ENCODE peak calls at places on chromosomes 6 and 20, in six cellular contexts. One of them, this sample, is unnamed.

GRCh38 chr6:84804720-84805119 is 40.3 kb upstream of the TBX18 start:
- DNase-seq in adrenal gland: no peak
- DNase-seq in BE2C: no peak
- DNase-seq in activated T-helper 1 cell treated with Interleukin-2 at 50 U/mL for 16 hours: no peak
- DNase-seq in heart right ventricle: no peak
- DNase-seq in brain microvascular endothelial cell: peak
- DNase-seq in this sample: no peak

GRCh38 chr20:39083781-39084180 is 121.6 kb downstream of the DHX35 start:
- DNase-seq in adrenal gland: no peak
- DNase-seq in BE2C: no peak
- DNase-seq in activated T-helper 1 cell treated with Interleukin-2 at 50 U/mL for 16 hours: no peak
- DNase-seq in heart right ventricle: no peak
- DNase-seq in brain microvascular endothelial cell: no peak
- DNase-seq in this sample: no peak

GRCh38 chr20:50042370-50043313 is 59.9 kb downstream of the SNAI1 start:
- DNase-seq in adrenal gland: no peak
- DNase-seq in BE2C: no peak
- DNase-seq in activated T-helper 1 cell treated with Interleukin-2 at 50 U/mL for 16 hours: no peak
- DNase-seq in heart right ventricle: no peak
- DNase-seq in brain microvascular endothelial cell: no peak
- DNase-seq in this sample: no peak

GRCh38 chr6:41451039-41451438 is 95.1 kb upstream of the FOXP4 start:
- DNase-seq in adrenal gland: no peak
- DNase-seq in BE2C: peak
- DNase-seq in activated T-helper 1 cell treated with Interleukin-2 at 50 U/mL for 16 hours: no peak
- DNase-seq in heart right ventricle: no peak
- DNase-seq in brain microvascular endothelial cell: no peak
- DNase-seq in this sample: no peak

GRCh38 chr6:136226027-136226673 is 24.0 kb downstream of the MTFR2 start:
- DNase-seq in adrenal gland: peak
- DNase-seq in BE2C: peak
- DNase-seq in activated T-helper 1 cell treated with Interleukin-2 at 50 U/mL for 16 hours: peak
- DNase-seq in heart right ventricle: peak
- DNase-seq in brain microvascular endothelial cell: peak
- DNase-seq in this sample: peak

GRCh38 chr6:36243562-36244212 is 26.2 kb upstream of the PNPLA1 start:
- DNase-seq in adrenal gland: no peak
- DNase-seq in BE2C: no peak
- DNase-seq in activated T-helper 1 cell treated with Interleukin-2 at 50 U/mL for 16 hours: no peak
- DNase-seq in heart right ventricle: no peak
- DNase-seq in brain microvascular endothelial cell: no peak
- DNase-seq in this sample: no peak

GRCh38 chr6:21263531-21264287 is 329.8 kb upstream of the SOX4 start:
- DNase-seq in adrenal gland: no peak
- DNase-seq in BE2C: no peak
- DNase-seq in activated T-helper 1 cell treated with Interleukin-2 at 50 U/mL for 16 hours: no peak
- DNase-seq in heart right ventricle: no peak
- DNase-seq in brain microvascular endothelial cell: peak
- DNase-seq in this sample: no peak

GRCh38 chr6:35251949-35252348 is 7.6 kb upstream of the ZNF76 start:
- DNase-seq in adrenal gland: no peak
- DNase-seq in BE2C: no peak
- DNase-seq in activated T-helper 1 cell treated with Interleukin-2 at 50 U/mL for 16 hours: no peak
- DNase-seq in heart right ventricle: no peak
- DNase-seq in brain microvascular endothelial cell: no peak
- DNase-seq in this sample: no peak

GRCh38 chr20:32970973-32971300 is 33.3 kb downstream of the SUN5 start:
- DNase-seq in adrenal gland: no peak
- DNase-seq in BE2C: no peak
- DNase-seq in activated T-helper 1 cell treated with Interleukin-2 at 50 U/mL for 16 hours: no peak
- DNase-seq in heart right ventricle: no peak
- DNase-seq in brain microvascular endothelial cell: no peak
- DNase-seq in this sample: no peak

GRCh38 chr6:14240411-14241166 is 123.0 kb downstream of the CD83 start:
- DNase-seq in adrenal gland: no peak
- DNase-seq in BE2C: no peak
- DNase-seq in activated T-helper 1 cell treated with Interleukin-2 at 50 U/mL for 16 hours: no peak
- DNase-seq in heart right ventricle: no peak
- DNase-seq in brain microvascular endothelial cell: no peak
- DNase-seq in this sample: no peak

GRCh38 chr6:139679516-139680179 is 305.2 kb upstream of the CITED2 start:
- DNase-seq in adrenal gland: no peak
- DNase-seq in BE2C: no peak
- DNase-seq in activated T-helper 1 cell treated with Interleukin-2 at 50 U/mL for 16 hours: no peak
- DNase-seq in heart right ventricle: no peak
- DNase-seq in brain microvascular endothelial cell: peak
- DNase-seq in this sample: no peak

GRCh38 chr20:62238569-62239277 is 402 bp downstream of the OSBPL2 start:
- DNase-seq in adrenal gland: peak
- DNase-seq in BE2C: no peak
- DNase-seq in activated T-helper 1 cell treated with Interleukin-2 at 50 U/mL for 16 hours: no peak
- DNase-seq in heart right ventricle: no peak
- DNase-seq in brain microvascular endothelial cell: no peak
- DNase-seq in this sample: no peak

GRCh38 chr20:3111507-3111906 is 27.0 kb upstream of the AVP start:
- DNase-seq in adrenal gland: no peak
- DNase-seq in BE2C: no peak
- DNase-seq in activated T-helper 1 cell treated with Interleukin-2 at 50 U/mL for 16 hours: no peak
- DNase-seq in heart right ventricle: no peak
- DNase-seq in brain microvascular endothelial cell: no peak
- DNase-seq in this sample: no peak

GRCh38 chr20:49497217-49497560 is 14.7 kb upstream of the KCNB1 start:
- DNase-seq in adrenal gland: no peak
- DNase-seq in BE2C: no peak
- DNase-seq in activated T-helper 1 cell treated with Interleukin-2 at 50 U/mL for 16 hours: no peak
- DNase-seq in heart right ventricle: no peak
- DNase-seq in brain microvascular endothelial cell: no peak
- DNase-seq in this sample: no peak

GRCh38 chr6:16089232-16089843 is 39.5 kb upstream of the MYLIP start:
- DNase-seq in adrenal gland: no peak
- DNase-seq in BE2C: no peak
- DNase-seq in activated T-helper 1 cell treated with Interleukin-2 at 50 U/mL for 16 hours: no peak
- DNase-seq in heart right ventricle: no peak
- DNase-seq in brain microvascular endothelial cell: no peak
- DNase-seq in this sample: no peak

GRCh38 chr6:157614026-157614484 is 209.0 kb upstream of the SNX9 start:
- DNase-seq in adrenal gland: no peak
- DNase-seq in BE2C: no peak
- DNase-seq in activated T-helper 1 cell treated with Interleukin-2 at 50 U/mL for 16 hours: no peak
- DNase-seq in heart right ventricle: no peak
- DNase-seq in brain microvascular endothelial cell: no peak
- DNase-seq in this sample: no peak